ENCODE peak calls at places on chromosomes 5 and 9, in four cellular contexts. One of them, this sample, is unnamed.

GRCh38 chr5:89255845-89256463 is 373.0 kb upstream of the MEF2C start:
- DNase-seq in K562: peak
- DNase-seq in tibial nerve: no peak
- DNase-seq in HCT116: peak
- DNase-seq in this sample: no peak

GRCh38 chr5:157282150-157282549 is 16.2 kb downstream of the CYFIP2 start:
- DNase-seq in K562: no peak
- DNase-seq in tibial nerve: no peak
- DNase-seq in HCT116: no peak
- DNase-seq in this sample: no peak

GRCh38 chr5:21931076-21931475 is 922.1 kb downstream of the CDH12 start:
- DNase-seq in K562: no peak
- DNase-seq in tibial nerve: no peak
- DNase-seq in HCT116: no peak
- DNase-seq in this sample: no peak

GRCh38 chr9:96318921-96319560 is 17.1 kb upstream of the HSD17B3 start:
- DNase-seq in K562: no peak
- DNase-seq in tibial nerve: no peak
- DNase-seq in HCT116: no peak
- DNase-seq in this sample: no peak

GRCh38 chr5:130333089-130333488 is 428.8 kb downstream of the CHSY3 start:
- DNase-seq in K562: no peak
- DNase-seq in tibial nerve: no peak
- DNase-seq in HCT116: peak
- DNase-seq in this sample: no peak

GRCh38 chr9:2613730-2614271 is 7.8 kb upstream of the VLDLR start:
- DNase-seq in K562: no peak
- DNase-seq in tibial nerve: no peak
- DNase-seq in HCT116: no peak
- DNase-seq in this sample: no peak

GRCh38 chr9:16335788-16336580 is 534.5 kb downstream of the BNC2 start:
- DNase-seq in K562: no peak
- DNase-seq in tibial nerve: peak
- DNase-seq in HCT116: peak
- DNase-seq in this sample: peak

GRCh38 chr9:132716007-132716406 is 45.7 kb downstream of the GTF3C4 start:
- DNase-seq in K562: no peak
- DNase-seq in tibial nerve: no peak
- DNase-seq in HCT116: no peak
- DNase-seq in this sample: no peak

GRCh38 chr5:159022178-159022556 is 77.5 kb downstream of the EBF1 start:
- DNase-seq in K562: no peak
- DNase-seq in tibial nerve: no peak
- DNase-seq in HCT116: no peak
- DNase-seq in this sample: no peak

GRCh38 chr9:136228107-136228875 is 17.3 kb downstream of the QSOX2 start:
- DNase-seq in K562: no peak
- DNase-seq in tibial nerve: no peak
- DNase-seq in HCT116: peak
- DNase-seq in this sample: peak

GRCh38 chr9:115775669-115776068 is 377.9 kb upstream of the PAPPA start:
- DNase-seq in K562: no peak
- DNase-seq in tibial nerve: no peak
- DNase-seq in HCT116: no peak
- DNase-seq in this sample: no peak

GRCh38 chr5:72647806-72648205 is 140.6 kb upstream of the ZNF366 start:
- DNase-seq in K562: no peak
- DNase-seq in tibial nerve: no peak
- DNase-seq in HCT116: no peak
- DNase-seq in this sample: no peak

GRCh38 chr5:30959238-30959637 is 234.2 kb upstream of the CDH6 start:
- DNase-seq in K562: no peak
- DNase-seq in tibial nerve: no peak
- DNase-seq in HCT116: no peak
- DNase-seq in this sample: no peak

GRCh38 chr5:155943516-155944407 is 383.2 kb upstream of the SGCD start:
- DNase-seq in K562: peak
- DNase-seq in tibial nerve: no peak
- DNase-seq in HCT116: no peak
- DNase-seq in this sample: no peak

GRCh38 chr9:91946825-91947224 is 3.2 kb downstream of the ROR2 start:
- DNase-seq in K562: no peak
- DNase-seq in tibial nerve: no peak
- DNase-seq in HCT116: no peak
- DNase-seq in this sample: no peak

GRCh38 chr5:43191740-43192557 is at the start of gene NIM1K:
- DNase-seq in K562: no peak
- DNase-seq in tibial nerve: peak
- DNase-seq in HCT116: no peak
- DNase-seq in this sample: no peak

GRCh38 chr5:90161399-90161798 is 248.2 kb downstream of the CETN3 start:
- DNase-seq in K562: peak
- DNase-seq in tibial nerve: peak
- DNase-seq in HCT116: peak
- DNase-seq in this sample: no peak

GRCh38 chr5:8905021-8905420 is 640.9 kb downstream of the SEMA5A start:
- DNase-seq in K562: no peak
- DNase-seq in tibial nerve: no peak
- DNase-seq in HCT116: no peak
- DNase-seq in this sample: no peak

GRCh38 chr9:126549246-126550006 is 64.3 kb upstream of the LMX1B start:
- DNase-seq in K562: no peak
- DNase-seq in tibial nerve: no peak
- DNase-seq in HCT116: no peak
- DNase-seq in this sample: no peak

GRCh38 chr5:132439521-132440206 is 50.9 kb downstream of the IRF1 start:
- DNase-seq in K562: no peak
- DNase-seq in tibial nerve: peak
- DNase-seq in HCT116: no peak
- DNase-seq in this sample: peak

GRCh38 chr9:97067490-97067889 is 28.5 kb upstream of the CTSV start:
- DNase-seq in K562: no peak
- DNase-seq in tibial nerve: no peak
- DNase-seq in HCT116: no peak
- DNase-seq in this sample: no peak

GRCh38 chr9:19493174-19493811 is 84.5 kb downstream of the ACER2 start:
- DNase-seq in K562: peak
- DNase-seq in tibial nerve: no peak
- DNase-seq in HCT116: peak
- DNase-seq in this sample: peak

GRCh38 chr5:35859101-35859661 is 2.5 kb downstream of the IL7R start:
- DNase-seq in K562: no peak
- DNase-seq in tibial nerve: no peak
- DNase-seq in HCT116: no peak
- DNase-seq in this sample: no peak

GRCh38 chr5:35306716-35307365 is 76.6 kb upstream of the PRLR start:
- DNase-seq in K562: no peak
- DNase-seq in tibial nerve: no peak
- DNase-seq in HCT116: no peak
- DNase-seq in this sample: no peak

GRCh38 chr5:156920042-156920860 is 42.8 kb downstream of the TIMD4 start:
- DNase-seq in K562: no peak
- DNase-seq in tibial nerve: no peak
- DNase-seq in HCT116: no peak
- DNase-seq in this sample: no peak

GRCh38 chr9:34510506-34511159 is 12.2 kb downstream of the ENHO start:
- DNase-seq in K562: no peak
- DNase-seq in tibial nerve: no peak
- DNase-seq in HCT116: no peak
- DNase-seq in this sample: no peak

GRCh38 chr5:173720341-173721258 is 104.2 kb upstream of the BOD1 start:
- DNase-seq in K562: no peak
- DNase-seq in tibial nerve: no peak
- DNase-seq in HCT116: no peak
- DNase-seq in this sample: no peak

GRCh38 chr9:130166399-130166798 is 5.8 kb upstream of the NCS1 start:
- DNase-seq in K562: no peak
- DNase-seq in tibial nerve: no peak
- DNase-seq in HCT116: no peak
- DNase-seq in this sample: no peak

GRCh38 chr5:30600892-30601291 is 592.6 kb upstream of the CDH6 start:
- DNase-seq in K562: no peak
- DNase-seq in tibial nerve: no peak
- DNase-seq in HCT116: no peak
- DNase-seq in this sample: no peak

GRCh38 chr5:96065577-96066385 is 104.1 kb upstream of the ELL2 start:
- DNase-seq in K562: no peak
- DNase-seq in tibial nerve: no peak
- DNase-seq in HCT116: no peak
- DNase-seq in this sample: no peak

GRCh38 chr5:34511915-34512314 is 144.2 kb upstream of the RAI14 start:
- DNase-seq in K562: no peak
- DNase-seq in tibial nerve: peak
- DNase-seq in HCT116: no peak
- DNase-seq in this sample: no peak

GRCh38 chr9:10062629-10063395 is 550.0 kb downstream of the PTPRD start:
- DNase-seq in K562: no peak
- DNase-seq in tibial nerve: no peak
- DNase-seq in HCT116: no peak
- DNase-seq in this sample: no peak

GRCh38 chr5:6273090-6273735 is 105.1 kb downstream of the MED10 start:
- DNase-seq in K562: no peak
- DNase-seq in tibial nerve: no peak
- DNase-seq in HCT116: no peak
- DNase-seq in this sample: no peak

DNA sequence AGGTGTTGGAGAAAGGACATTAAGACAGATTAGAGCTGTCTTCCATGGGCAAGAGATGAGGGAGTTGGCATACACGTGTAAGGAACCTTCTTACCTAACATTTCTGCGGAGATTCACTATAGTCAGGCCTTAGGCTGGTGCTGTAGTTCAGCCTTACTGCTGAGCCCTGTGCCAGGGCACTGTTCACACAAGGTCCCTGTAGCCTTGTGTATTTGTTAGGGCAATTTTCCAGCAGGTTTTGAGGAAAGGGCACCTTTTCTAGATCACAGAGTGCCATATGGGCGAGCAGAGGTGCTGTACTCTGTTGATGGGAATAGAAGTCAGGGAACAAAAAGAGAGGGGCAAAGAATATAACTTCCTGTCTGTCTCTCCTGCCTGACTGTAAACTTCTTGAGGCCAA is 15.6 kb downstream of the PALM2AKAP2 start:
- DNase-seq in K562: no peak
- DNase-seq in tibial nerve: no peak
- DNase-seq in HCT116: no peak
- DNase-seq in this sample: no peak
- TF ChIP-seq POLR2A in K562: no peak
- TF ChIP-seq POLR2A in tibial nerve: no peak
- TF ChIP-seq POLR2A in HCT116: no peak
- TF ChIP-seq POLR2A in this sample: no peak

DNA sequence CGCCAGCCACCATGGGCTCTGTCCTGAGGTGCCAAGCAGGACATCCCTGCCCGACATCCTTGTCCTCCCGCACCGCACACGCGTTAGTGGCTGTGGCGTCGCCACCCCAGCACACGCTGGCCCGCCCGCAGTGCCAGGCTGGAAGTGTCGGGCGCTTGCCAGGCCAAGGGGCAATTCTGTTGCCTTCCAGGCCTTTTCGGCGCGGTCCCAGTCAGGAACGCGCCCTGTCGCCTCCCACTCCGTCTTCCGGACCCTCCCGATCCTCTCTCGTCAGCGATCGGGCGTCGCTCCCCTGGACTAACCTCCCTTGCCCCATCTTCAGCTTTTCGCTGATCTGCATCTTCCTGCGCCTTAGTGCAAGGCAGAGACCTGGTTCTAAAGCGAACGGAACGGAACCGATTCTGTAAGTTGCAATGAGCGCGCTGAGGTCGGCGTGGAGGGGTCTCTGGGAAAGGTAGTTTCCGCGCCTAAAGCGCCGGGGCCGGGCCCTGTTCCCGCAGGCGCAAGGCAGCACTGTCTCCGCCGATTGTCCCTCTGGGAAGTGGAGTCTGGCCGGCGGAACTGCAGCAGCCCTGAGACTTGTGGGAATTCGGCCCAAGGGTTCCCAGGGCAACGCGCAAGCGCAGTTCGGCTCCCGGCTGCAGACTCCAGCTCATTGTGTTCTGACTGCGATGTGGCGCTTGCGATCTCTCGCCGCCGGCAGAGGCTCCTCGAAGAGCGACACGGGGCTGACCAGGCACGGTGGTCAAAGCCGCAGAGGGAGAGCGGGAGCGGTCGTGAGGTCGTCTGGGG is at the start of gene ZNF454:
- DNase-seq in K562: no peak
- DNase-seq in tibial nerve: peak
- DNase-seq in HCT116: no peak
- DNase-seq in this sample: no peak
- TF ChIP-seq POLR2A in K562: no peak
- TF ChIP-seq POLR2A in tibial nerve: peak
- TF ChIP-seq POLR2A in HCT116: no peak
- TF ChIP-seq POLR2A in this sample: no peak

DNA sequence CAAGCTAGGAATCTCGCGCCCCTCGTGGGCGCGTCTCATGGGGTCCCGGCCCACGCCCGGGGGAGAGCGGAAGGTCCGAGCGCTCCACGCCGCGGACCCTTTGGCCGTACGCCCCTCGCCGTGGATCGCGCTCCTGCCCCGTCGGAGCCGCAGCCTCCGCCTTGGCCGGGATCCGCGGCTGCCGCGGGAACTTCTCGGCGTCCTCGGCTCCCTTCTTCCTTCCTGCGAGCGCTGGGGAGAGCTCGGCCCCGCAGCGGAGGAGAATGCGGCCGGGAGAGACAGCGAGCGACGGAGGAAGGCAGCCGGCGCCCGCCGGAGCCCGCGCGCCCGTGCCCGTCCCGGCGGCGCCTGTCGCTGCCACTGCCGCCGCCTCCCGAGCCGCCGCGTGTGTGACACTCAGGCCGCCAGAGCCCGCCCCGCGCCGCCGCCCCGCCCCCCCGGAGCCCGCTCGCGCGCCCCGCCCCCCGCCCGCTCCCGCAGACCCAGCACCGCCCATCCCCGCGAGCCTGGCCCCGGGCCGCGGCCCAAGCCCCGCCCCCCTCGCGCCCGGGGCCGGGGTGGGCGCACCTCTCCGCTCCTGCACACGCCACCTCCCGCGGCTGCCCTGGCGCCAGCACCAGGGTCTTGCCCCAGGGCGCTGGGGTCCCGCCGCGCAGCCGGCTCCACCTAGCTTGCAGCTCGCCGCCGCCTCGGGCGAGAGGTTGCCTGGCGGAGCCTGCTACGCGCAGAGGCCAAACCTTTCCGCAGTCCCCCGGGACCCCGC is at the start of gene SHB:
- DNase-seq in K562: peak
- DNase-seq in tibial nerve: peak
- DNase-seq in HCT116: no peak
- DNase-seq in this sample: peak
- TF ChIP-seq POLR2A in K562: peak
- TF ChIP-seq POLR2A in tibial nerve: peak
- TF ChIP-seq POLR2A in HCT116: peak
- TF ChIP-seq POLR2A in this sample: peak

GRCh38 chr5:10259916-10260315 is 9.8 kb downstream of the CCT5 start:
- DNase-seq in K562: no peak
- DNase-seq in tibial nerve: no peak
- DNase-seq in HCT116: no peak
- DNase-seq in this sample: no peak
- TF ChIP-seq POLR2A in K562: peak
- TF ChIP-seq POLR2A in tibial nerve: no peak
- TF ChIP-seq POLR2A in HCT116: no peak
- TF ChIP-seq POLR2A in this sample: no peak